ENCODE peak calls at places on chromosome 9, in ten cellular contexts. Y is stimulated activated CD8-positive, alpha-beta memory T cell treated with anti-CD3 and anti-CD28 coated beads, Interleukin-4, amount 100 ng/mL, for 4 hours; V is pancreas; S is tibial artery; A is NCI-H1417 treated with DMSO at 0.1 percent for 48 hours; C is activated CD8-positive, alpha-beta memory T cell treated with anti-CD3 and anti-CD28 coated beads for 4 hours; L is posterior cingulate gyrus; J is myocyte; B is NCI-H82; I is kidney glomerular epithelial cell. U is an unnamed sample.

GRCh38 chr9:22976454-22976853 is 529.8 kb downstream of the DMRTA1 start:
- DNase-seq in V (no peak), I (no peak), L (no peak), B (no peak), Y (no peak), A (no peak), S (no peak), J (no peak), C (no peak), U (no peak)

GRCh38 chr9:120379611-120380010 is 200.4 kb downstream of the CDK5RAP2 start:
- DNase-seq in J (no peak), S (peak), C (no peak), I (no peak), B (no peak), V (no peak), Y (no peak), L (peak), A (no peak), U (no peak)

GRCh38 chr9:110141118-110141797 is 66.7 kb downstream of the C9orf152 start:
- DNase-seq in A (no peak), Y (no peak), V (peak), I (peak), L (no peak), J (peak), C (no peak), B (no peak), S (peak), U (no peak)

GRCh38 chr9:98129451-98129881 is 10.4 kb upstream of the TRIM14 start:
- DNase-seq in C (no peak), V (no peak), B (no peak), Y (no peak), L (peak), I (no peak), A (no peak), J (no peak), S (peak), U (no peak)

GRCh38 chr9:109440797-109441287 is 57.3 kb downstream of the PTPN3 start:
- DNase-seq in I (peak), C (no peak), A (peak), Y (no peak), S (no peak), L (no peak), V (peak), J (peak), B (peak), U (no peak)

GRCh38 chr9:114141553-114142548 is 13.5 kb upstream of the COL27A1 start:
- DNase-seq in V (no peak), I (no peak), L (no peak), A (no peak), J (peak), B (peak), Y (no peak), S (no peak), C (no peak), U (no peak)

GRCh38 chr9:72809586-72809985 is 143.3 kb downstream of the ALDH1A1 start:
- DNase-seq in V (no peak), A (no peak), S (no peak), B (no peak), C (no peak), Y (no peak), L (no peak), J (peak), I (no peak), U (no peak)

GRCh38 chr9:133406480-133407307 is 11.1 kb downstream of the REXO4 start:
- DNase-seq in S (peak), A (peak), B (peak), C (peak), L (peak), Y (peak), J (peak), V (peak), I (peak), U (peak)

GRCh38 chr9:135456436-135457104 is 23.0 kb upstream of the PPP1R26 start:
- DNase-seq in L (no peak), S (no peak), C (no peak), Y (no peak), B (no peak), A (no peak), V (no peak), J (peak), I (no peak), U (no peak)

GRCh38 chr9:107486674-107487520 is 2.7 kb downstream of the KLF4 start:
- DNase-seq in A (no peak), J (no peak), Y (no peak), I (peak), L (no peak), V (peak), S (peak), B (peak), C (no peak), U (no peak)

GRCh38 chr9:36812556-36812955 is 221.5 kb downstream of the PAX5 start:
- DNase-seq in V (no peak), A (no peak), I (no peak), B (no peak), L (no peak), Y (no peak), C (no peak), S (no peak), J (no peak), U (no peak)